ENCODE peak calls at places on chromosomes 12 and 14, in nine cellular contexts. One of them, this sample, is unnamed.

GRCh38 chr14:74804219-74804825 is 41.2 kb downstream of the YLPM1 start:
- DNase-seq in coronary artery: no peak
- DNase-seq in psoas muscle: no peak
- DNase-seq in ovary: peak; percentile 16
- DNase-seq in pancreas: no peak
- DNase-seq in left ventricle myocardium inferior: no peak
- DNase-seq in CD8-positive, alpha-beta memory T cell: no peak
- DNase-seq in effector memory CD4-positive, alpha-beta T cell: no peak
- DNase-seq in right atrium auricular region: no peak
- DNase-seq in this sample: peak; percentile 77

GRCh38 chr12:45553204-45553603 is 176.3 kb upstream of the ARID2 start:
- DNase-seq in left ventricle myocardium inferior: no peak
- DNase-seq in effector memory CD4-positive, alpha-beta T cell: no peak
- DNase-seq in right atrium auricular region: no peak
- DNase-seq in ovary: no peak
- DNase-seq in pancreas: no peak
- DNase-seq in coronary artery: no peak
- DNase-seq in psoas muscle: no peak
- DNase-seq in CD8-positive, alpha-beta memory T cell: no peak
- DNase-seq in this sample: no peak

GRCh38 chr12:29309320-29309902 is 71.6 kb downstream of the ERGIC2 start:
- DNase-seq in CD8-positive, alpha-beta memory T cell: no peak
- DNase-seq in right atrium auricular region: no peak
- DNase-seq in pancreas: no peak
- DNase-seq in psoas muscle: no peak
- DNase-seq in coronary artery: no peak
- DNase-seq in effector memory CD4-positive, alpha-beta T cell: no peak
- DNase-seq in ovary: no peak
- DNase-seq in left ventricle myocardium inferior: no peak
- DNase-seq in this sample: peak; percentile 13

GRCh38 chr14:96102071-96102856 is 63.1 kb downstream of the C14orf132 start:
- DNase-seq in CD8-positive, alpha-beta memory T cell: no peak
- DNase-seq in pancreas: no peak
- DNase-seq in coronary artery: no peak
- DNase-seq in ovary: no peak
- DNase-seq in psoas muscle: no peak
- DNase-seq in left ventricle myocardium inferior: no peak
- DNase-seq in effector memory CD4-positive, alpha-beta T cell: no peak
- DNase-seq in right atrium auricular region: no peak
- DNase-seq in this sample: no peak

GRCh38 chr14:103519837-103520212 is 2.8 kb downstream of the CKB start:
- DNase-seq in coronary artery: peak; percentile 76
- DNase-seq in ovary: peak; percentile 38
- DNase-seq in pancreas: peak; percentile 63
- DNase-seq in left ventricle myocardium inferior: peak; percentile 40
- DNase-seq in right atrium auricular region: no peak
- DNase-seq in psoas muscle: peak; percentile 65
- DNase-seq in CD8-positive, alpha-beta memory T cell: no peak
- DNase-seq in effector memory CD4-positive, alpha-beta T cell: no peak
- DNase-seq in this sample: no peak

GRCh38 chr12:21848192-21848591 is 73.7 kb upstream of the KCNJ8 start:
- DNase-seq in left ventricle myocardium inferior: no peak
- DNase-seq in ovary: no peak
- DNase-seq in psoas muscle: no peak
- DNase-seq in coronary artery: no peak
- DNase-seq in effector memory CD4-positive, alpha-beta T cell: no peak
- DNase-seq in CD8-positive, alpha-beta memory T cell: no peak
- DNase-seq in pancreas: no peak
- DNase-seq in right atrium auricular region: no peak
- DNase-seq in this sample: no peak

GRCh38 chr12:122423258-122424165 is 1.0 kb upstream of the CLIP1 start:
- DNase-seq in right atrium auricular region: no peak
- DNase-seq in left ventricle myocardium inferior: no peak
- DNase-seq in CD8-positive, alpha-beta memory T cell: no peak
- DNase-seq in ovary: no peak
- DNase-seq in coronary artery: peak; percentile 75
- DNase-seq in effector memory CD4-positive, alpha-beta T cell: no peak
- DNase-seq in psoas muscle: no peak
- DNase-seq in pancreas: no peak
- DNase-seq in this sample: peak; percentile 37

GRCh38 chr12:124745891-124746570 is 117.6 kb downstream of the SCARB1 start:
- DNase-seq in ovary: peak; percentile 94
- DNase-seq in coronary artery: peak; percentile 97
- DNase-seq in right atrium auricular region: peak; percentile 97
- DNase-seq in effector memory CD4-positive, alpha-beta T cell: no peak
- DNase-seq in psoas muscle: peak; percentile 96
- DNase-seq in CD8-positive, alpha-beta memory T cell: no peak
- DNase-seq in left ventricle myocardium inferior: peak; percentile 95
- DNase-seq in pancreas: peak; percentile 86
- DNase-seq in this sample: peak; percentile 98

GRCh38 chr12:48998497-48999353 is 450 bp downstream of the DDN start:
- DNase-seq in right atrium auricular region: no peak
- DNase-seq in psoas muscle: no peak
- DNase-seq in pancreas: no peak
- DNase-seq in left ventricle myocardium inferior: no peak
- DNase-seq in ovary: no peak
- DNase-seq in CD8-positive, alpha-beta memory T cell: peak; percentile 8
- DNase-seq in effector memory CD4-positive, alpha-beta T cell: no peak
- DNase-seq in coronary artery: no peak
- DNase-seq in this sample: peak; percentile 19

GRCh38 chr14:55638665-55639064 is 58.7 kb downstream of the KTN1 start:
- DNase-seq in ovary: no peak
- DNase-seq in psoas muscle: no peak
- DNase-seq in coronary artery: no peak
- DNase-seq in pancreas: no peak
- DNase-seq in CD8-positive, alpha-beta memory T cell: no peak
- DNase-seq in right atrium auricular region: no peak
- DNase-seq in left ventricle myocardium inferior: no peak
- DNase-seq in effector memory CD4-positive, alpha-beta T cell: no peak
- DNase-seq in this sample: no peak

GRCh38 chr14:105249175-105250007 is 1.1 kb downstream of the BTBD6 start:
- DNase-seq in CD8-positive, alpha-beta memory T cell: no peak
- DNase-seq in ovary: peak; percentile 23
- DNase-seq in pancreas: no peak
- DNase-seq in effector memory CD4-positive, alpha-beta T cell: no peak
- DNase-seq in coronary artery: no peak
- DNase-seq in left ventricle myocardium inferior: no peak
- DNase-seq in psoas muscle: peak; percentile 69
- DNase-seq in right atrium auricular region: peak; percentile 66
- DNase-seq in this sample: peak; percentile 11

GRCh38 chr12:124686001-124686884 is 118.8 kb upstream of the NCOR2 start:
- DNase-seq in coronary artery: no peak
- DNase-seq in ovary: no peak
- DNase-seq in pancreas: no peak
- DNase-seq in CD8-positive, alpha-beta memory T cell: no peak
- DNase-seq in left ventricle myocardium inferior: no peak
- DNase-seq in right atrium auricular region: no peak
- DNase-seq in psoas muscle: no peak
- DNase-seq in effector memory CD4-positive, alpha-beta T cell: no peak
- DNase-seq in this sample: peak; percentile 53

GRCh38 chr14:102081231-102082080 is 5.4 kb downstream of the HSP90AA1 start:
- DNase-seq in psoas muscle: no peak
- DNase-seq in pancreas: no peak
- DNase-seq in CD8-positive, alpha-beta memory T cell: no peak
- DNase-seq in ovary: no peak
- DNase-seq in coronary artery: no peak
- DNase-seq in left ventricle myocardium inferior: no peak
- DNase-seq in right atrium auricular region: no peak
- DNase-seq in effector memory CD4-positive, alpha-beta T cell: no peak
- DNase-seq in this sample: no peak
- H3K4me3 ChIP-seq in psoas muscle: no peak overlapping the region
- H3K4me3 ChIP-seq in pancreas: no peak overlapping the region
- H3K4me3 ChIP-seq in CD8-positive, alpha-beta memory T cell: no peak overlapping the region
- H3K4me3 ChIP-seq in ovary: no peak overlapping the region
- H3K4me3 ChIP-seq in coronary artery: no peak overlapping the region
- H3K4me3 ChIP-seq in left ventricle myocardium inferior: no peak overlapping the region
- H3K4me3 ChIP-seq in right atrium auricular region: no peak overlapping the region
- H3K4me3 ChIP-seq in effector memory CD4-positive, alpha-beta T cell: no peak overlapping the region
- H3K4me3 ChIP-seq in this sample: no peak overlapping the region

GRCh38 chr14:99351166-99352007 is 79.4 kb upstream of the BCL11B start:
- DNase-seq in effector memory CD4-positive, alpha-beta T cell: no peak
- DNase-seq in right atrium auricular region: no peak
- DNase-seq in psoas muscle: no peak
- DNase-seq in ovary: no peak
- DNase-seq in CD8-positive, alpha-beta memory T cell: no peak
- DNase-seq in left ventricle myocardium inferior: no peak
- DNase-seq in pancreas: peak; percentile 13
- DNase-seq in coronary artery: no peak
- DNase-seq in this sample: no peak
- H3K27ac ChIP-seq in effector memory CD4-positive, alpha-beta T cell: no peak overlapping the region
- H3K27ac ChIP-seq in right atrium auricular region: no peak overlapping the region
- H3K27ac ChIP-seq in psoas muscle: no peak overlapping the region
- H3K27ac ChIP-seq in ovary: no peak overlapping the region
- H3K27ac ChIP-seq in CD8-positive, alpha-beta memory T cell: no peak overlapping the region
- H3K27ac ChIP-seq in left ventricle myocardium inferior: no peak overlapping the region
- H3K27ac ChIP-seq in pancreas: no peak overlapping the region
- H3K27ac ChIP-seq in coronary artery: no peak overlapping the region
- H3K27ac ChIP-seq in this sample: no peak overlapping the region

GRCh38 chr12:113222730-113223531 is 1.7 kb downstream of the TPCN1 start:
- DNase-seq in pancreas: no peak
- DNase-seq in left ventricle myocardium inferior: peak; percentile 62
- DNase-seq in psoas muscle: peak; percentile 79
- DNase-seq in right atrium auricular region: peak; percentile 83
- DNase-seq in coronary artery: no peak
- DNase-seq in CD8-positive, alpha-beta memory T cell: no peak
- DNase-seq in effector memory CD4-positive, alpha-beta T cell: no peak
- DNase-seq in ovary: peak; percentile 73
- DNase-seq in this sample: no peak
- H3K4me3 ChIP-seq in pancreas: peak overlapping the region; percentile 95
- H3K4me3 ChIP-seq in left ventricle myocardium inferior: peak overlapping the region; percentile 97
- H3K4me3 ChIP-seq in psoas muscle: peak overlapping the region; percentile 88
- H3K4me3 ChIP-seq in right atrium auricular region: peak overlapping the region; percentile 79
- H3K4me3 ChIP-seq in coronary artery: peak overlapping the region; percentile 83
- H3K4me3 ChIP-seq in CD8-positive, alpha-beta memory T cell: peak overlapping the region; percentile 81
- H3K4me3 ChIP-seq in effector memory CD4-positive, alpha-beta T cell: no peak overlapping the region
- H3K4me3 ChIP-seq in ovary: peak overlapping the region; percentile 91
- H3K4me3 ChIP-seq in this sample: no peak overlapping the region

GRCh38 chr12:13843841-13844240 is 137.6 kb downstream of the GRIN2B start:
- DNase-seq in pancreas: no peak
- DNase-seq in left ventricle myocardium inferior: no peak
- DNase-seq in right atrium auricular region: no peak
- DNase-seq in CD8-positive, alpha-beta memory T cell: no peak
- DNase-seq in coronary artery: no peak
- DNase-seq in ovary: no peak
- DNase-seq in psoas muscle: no peak
- DNase-seq in effector memory CD4-positive, alpha-beta T cell: no peak
- DNase-seq in this sample: no peak
- H3K27ac ChIP-seq in pancreas: no peak overlapping the region
- H3K27ac ChIP-seq in left ventricle myocardium inferior: no peak overlapping the region
- H3K27ac ChIP-seq in right atrium auricular region: no peak overlapping the region
- H3K27ac ChIP-seq in CD8-positive, alpha-beta memory T cell: no peak overlapping the region
- H3K27ac ChIP-seq in coronary artery: no peak overlapping the region
- H3K27ac ChIP-seq in ovary: no peak overlapping the region
- H3K27ac ChIP-seq in psoas muscle: no peak overlapping the region
- H3K27ac ChIP-seq in effector memory CD4-positive, alpha-beta T cell: no peak overlapping the region
- H3K27ac ChIP-seq in this sample: no peak overlapping the region

GRCh38 chr14:61188936-61189808 is 92.0 kb downstream of the TMEM30B start:
- DNase-seq in coronary artery: no peak
- DNase-seq in pancreas: peak; percentile 82
- DNase-seq in left ventricle myocardium inferior: peak; percentile 36
- DNase-seq in ovary: peak; percentile 49
- DNase-seq in right atrium auricular region: peak; percentile 62
- DNase-seq in CD8-positive, alpha-beta memory T cell: no peak
- DNase-seq in psoas muscle: peak; percentile 89
- DNase-seq in effector memory CD4-positive, alpha-beta T cell: no peak
- DNase-seq in this sample: peak; percentile 81
- H3K4me3 ChIP-seq in coronary artery: peak overlapping the region; percentile 68
- H3K4me3 ChIP-seq in pancreas: peak overlapping the region; percentile 36
- H3K4me3 ChIP-seq in left ventricle myocardium inferior: peak overlapping the region; percentile 58
- H3K4me3 ChIP-seq in ovary: peak overlapping the region; percentile 36
- H3K4me3 ChIP-seq in right atrium auricular region: peak overlapping the region; percentile 43
- H3K4me3 ChIP-seq in CD8-positive, alpha-beta memory T cell: no peak overlapping the region
- H3K4me3 ChIP-seq in psoas muscle: peak overlapping the region; percentile 68
- H3K4me3 ChIP-seq in effector memory CD4-positive, alpha-beta T cell: no peak overlapping the region
- H3K4me3 ChIP-seq in this sample: no peak overlapping the region

GRCh38 chr12:92463171-92463570 is 239.6 kb upstream of the PLEKHG7 start:
- DNase-seq in psoas muscle: no peak
- DNase-seq in left ventricle myocardium inferior: no peak
- DNase-seq in CD8-positive, alpha-beta memory T cell: no peak
- DNase-seq in right atrium auricular region: no peak
- DNase-seq in ovary: no peak
- DNase-seq in coronary artery: no peak
- DNase-seq in effector memory CD4-positive, alpha-beta T cell: no peak
- DNase-seq in pancreas: no peak
- DNase-seq in this sample: no peak

GRCh38 chr12:92458996-92459395 is 243.8 kb upstream of the PLEKHG7 start:
- DNase-seq in right atrium auricular region: no peak
- DNase-seq in pancreas: no peak
- DNase-seq in CD8-positive, alpha-beta memory T cell: no peak
- DNase-seq in left ventricle myocardium inferior: no peak
- DNase-seq in effector memory CD4-positive, alpha-beta T cell: no peak
- DNase-seq in coronary artery: no peak
- DNase-seq in psoas muscle: no peak
- DNase-seq in ovary: no peak
- DNase-seq in this sample: no peak

GRCh38 chr12:92464911-92465310 is 237.9 kb upstream of the PLEKHG7 start:
- DNase-seq in effector memory CD4-positive, alpha-beta T cell: no peak
- DNase-seq in right atrium auricular region: no peak
- DNase-seq in coronary artery: no peak
- DNase-seq in left ventricle myocardium inferior: no peak
- DNase-seq in CD8-positive, alpha-beta memory T cell: no peak
- DNase-seq in ovary: no peak
- DNase-seq in psoas muscle: no peak
- DNase-seq in pancreas: no peak
- DNase-seq in this sample: no peak

GRCh38 chr12:92462527-92462926 is 240.3 kb upstream of the PLEKHG7 start:
- DNase-seq in CD8-positive, alpha-beta memory T cell: no peak
- DNase-seq in psoas muscle: no peak
- DNase-seq in effector memory CD4-positive, alpha-beta T cell: no peak
- DNase-seq in left ventricle myocardium inferior: no peak
- DNase-seq in ovary: no peak
- DNase-seq in coronary artery: no peak
- DNase-seq in pancreas: no peak
- DNase-seq in right atrium auricular region: no peak
- DNase-seq in this sample: no peak

DNA sequence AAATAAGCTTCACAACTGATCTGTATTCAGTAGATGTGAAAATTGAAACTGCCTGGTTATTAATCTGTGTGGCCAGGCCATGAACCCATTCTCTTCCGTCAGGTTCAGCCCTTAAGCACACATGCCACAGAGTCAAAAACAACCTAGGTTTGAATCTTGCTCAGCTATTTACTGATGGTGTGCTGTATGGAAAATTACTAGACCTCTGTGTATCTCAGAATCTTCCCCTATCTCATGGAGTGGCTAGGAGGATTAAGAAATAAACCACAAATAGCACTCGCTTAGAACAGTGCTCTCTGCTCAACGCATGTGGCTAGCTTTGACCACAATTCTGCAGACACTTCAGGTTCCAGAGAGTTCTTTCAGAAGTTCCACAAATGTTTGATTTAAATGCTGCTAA is 240.7 kb upstream of the PLEKHG7 start:
- DNase-seq in left ventricle myocardium inferior: no peak
- DNase-seq in effector memory CD4-positive, alpha-beta T cell: no peak
- DNase-seq in psoas muscle: no peak
- DNase-seq in pancreas: no peak
- DNase-seq in ovary: no peak
- DNase-seq in coronary artery: no peak
- DNase-seq in CD8-positive, alpha-beta memory T cell: no peak
- DNase-seq in right atrium auricular region: no peak
- DNase-seq in this sample: peak; percentile 68
- H3K27ac ChIP-seq in left ventricle myocardium inferior: no peak overlapping the region
- H3K27ac ChIP-seq in effector memory CD4-positive, alpha-beta T cell: no peak overlapping the region
- H3K27ac ChIP-seq in psoas muscle: peak overlapping the region; percentile 38
- H3K27ac ChIP-seq in pancreas: no peak overlapping the region
- H3K27ac ChIP-seq in ovary: no peak overlapping the region
- H3K27ac ChIP-seq in coronary artery: no peak overlapping the region
- H3K27ac ChIP-seq in CD8-positive, alpha-beta memory T cell: peak overlapping the region; percentile 5
- H3K27ac ChIP-seq in right atrium auricular region: no peak overlapping the region
- H3K27ac ChIP-seq in this sample: no peak overlapping the region

GRCh38 chr12:115758886-115759620 is 518.4 kb downstream of the MED13L start:
- DNase-seq in coronary artery: no peak
- DNase-seq in left ventricle myocardium inferior: no peak
- DNase-seq in effector memory CD4-positive, alpha-beta T cell: no peak
- DNase-seq in right atrium auricular region: no peak
- DNase-seq in psoas muscle: no peak
- DNase-seq in ovary: no peak
- DNase-seq in CD8-positive, alpha-beta memory T cell: no peak
- DNase-seq in pancreas: no peak
- DNase-seq in this sample: no peak
- H3K4me3 ChIP-seq in coronary artery: no peak overlapping the region
- H3K4me3 ChIP-seq in left ventricle myocardium inferior: no peak overlapping the region
- H3K4me3 ChIP-seq in effector memory CD4-positive, alpha-beta T cell: no peak overlapping the region
- H3K4me3 ChIP-seq in right atrium auricular region: no peak overlapping the region
- H3K4me3 ChIP-seq in psoas muscle: no peak overlapping the region
- H3K4me3 ChIP-seq in ovary: no peak overlapping the region
- H3K4me3 ChIP-seq in CD8-positive, alpha-beta memory T cell: no peak overlapping the region
- H3K4me3 ChIP-seq in pancreas: no peak overlapping the region
- H3K4me3 ChIP-seq in this sample: no peak overlapping the region